ENCODE peak calls at places on chromosomes 1 and 21, in ten cellular contexts. P is thyroid gland; Z is tibial artery; W is astrocyte; E is left ventricle myocardium inferior; L is pancreas; J is body of pancreas; S is right lobe of liver; Q is CD8-positive, alpha-beta T cell; B is IMR-90. F is an unnamed sample. For H3K4me1, the result is how much of the 10 kb centered on the place peaks cover.

GRCh38 chr1:113567427-113567826 is 177.1 kb downstream of the MAGI3 start:
- DNase-seq in P (no peak), Z (no peak), W (no peak), E (no peak), L (no peak), J (no peak), S (no peak), Q (no peak), B (no peak), F (no peak)

GRCh38 chr1:116340506-116341240 is 32.4 kb upstream of the ATP1A1 start:
- DNase-seq in P (no peak), Z (no peak), W (no peak), E (no peak), L (no peak), J (no peak), S (no peak), Q (no peak), B (no peak), F (peak)

GRCh38 chr1:55021965-55022546 is 17.3 kb upstream of the PCSK9 start:
- DNase-seq in P (peak), Z (peak), W (peak), E (peak), L (peak), J (peak), S (peak), Q (peak), B (peak), F (peak)

GRCh38 chr1:7922301-7922700 is 18.3 kb downstream of the TNFRSF9 start:
- DNase-seq in P (no peak), Z (no peak), W (peak), E (no peak), L (no peak), J (no peak), S (no peak), Q (no peak), B (peak), F (no peak)

GRCh38 chr1:91569411-91570104 is 68.9 kb downstream of the CDC7 start:
- DNase-seq in P (peak), Z (peak), W (peak), E (peak), L (peak), J (peak), S (no peak), Q (no peak), B (peak), F (peak)

GRCh38 chr1:15261155-15262002 is 14.4 kb downstream of the FHAD1 start:
- DNase-seq in P (peak), Z (peak), W (no peak), E (peak), L (peak), J (peak), S (peak), Q (no peak), B (no peak), F (no peak)

GRCh38 chr1:55259906-55260608 is 44.9 kb upstream of the USP24 start:
- DNase-seq in P (no peak), Z (no peak), W (no peak), E (no peak), L (no peak), J (no peak), S (no peak), Q (no peak), B (no peak), F (no peak)

GRCh38 chr1:53577141-53578100 is 118.2 kb downstream of the DMRTB1 start:
- DNase-seq in P (no peak), Z (peak), W (no peak), E (no peak), L (no peak), J (no peak), S (no peak), Q (no peak), B (no peak), F (no peak)

GRCh38 chr1:227924838-227925574 is 22.7 kb downstream of the WNT9A start:
- DNase-seq in P (peak), Z (no peak), W (no peak), E (no peak), L (no peak), J (no peak), S (no peak), Q (no peak), B (no peak), F (no peak)

GRCh38 chr1:226708342-226708780 is 30.7 kb downstream of the ITPKB start:
- DNase-seq in P (no peak), Z (no peak), W (peak), E (no peak), L (no peak), J (no peak), S (no peak), Q (no peak), B (peak), F (peak)
- H3K27ac ChIP-seq in P (no peak), Z (peak), W (no peak), E (peak), L (no peak), J (no peak), S (no peak), Q (peak), B (peak), F (peak)

GRCh38 chr21:29377266-29377665 is 78.5 kb downstream of the BACH1 start:
- DNase-seq in P (no peak), Z (no peak), W (no peak), E (no peak), L (no peak), J (no peak), S (no peak), Q (no peak), B (no peak), F (no peak)

GRCh38 chr21:29374481-29374880 is 75.8 kb downstream of the BACH1 start:
- DNase-seq in P (no peak), Z (no peak), W (no peak), E (no peak), L (no peak), J (no peak), S (no peak), Q (no peak), B (no peak), F (no peak)

GRCh38 chr21:29379517-29380054 is 80.9 kb downstream of the BACH1 start:
- DNase-seq in P (no peak), Z (no peak), W (no peak), E (no peak), L (no peak), J (no peak), S (no peak), Q (no peak), B (no peak), F (no peak)

GRCh38 chr21:29378814-29379213 is 80.1 kb downstream of the BACH1 start:
- DNase-seq in P (no peak), Z (no peak), W (peak), E (no peak), L (no peak), J (peak), S (no peak), Q (no peak), B (peak), F (peak)

DNA sequence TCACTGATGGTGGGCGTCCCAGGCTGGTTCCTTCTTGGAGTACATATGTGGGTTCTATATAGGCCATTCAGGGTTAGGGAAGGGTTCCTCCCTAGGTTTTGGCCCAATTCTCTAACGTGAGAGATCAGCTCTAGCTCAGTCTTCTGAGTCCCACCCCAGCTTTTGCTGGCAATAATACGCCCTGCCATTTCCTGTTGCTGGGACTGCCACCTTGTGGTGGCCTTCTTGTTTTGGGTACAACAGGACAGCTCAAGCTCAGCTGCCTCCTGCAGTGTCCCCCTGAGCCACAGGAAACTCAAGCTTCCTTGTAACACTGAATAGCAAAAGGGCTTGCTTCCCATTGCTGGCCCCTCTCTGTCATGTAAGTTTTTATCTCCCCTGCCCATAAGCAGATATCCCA is 77.8 kb downstream of the BACH1 start:
- DNase-seq in P (peak), Z (no peak), W (no peak), E (no peak), L (no peak), J (peak), S (peak), Q (peak), B (no peak), F (no peak)
- TF ChIP-seq CTCF in P (no peak), Z (peak), W (peak), E (peak), L (no peak), J (peak), S (peak), Q (peak), B (peak), F (peak)

DNA sequence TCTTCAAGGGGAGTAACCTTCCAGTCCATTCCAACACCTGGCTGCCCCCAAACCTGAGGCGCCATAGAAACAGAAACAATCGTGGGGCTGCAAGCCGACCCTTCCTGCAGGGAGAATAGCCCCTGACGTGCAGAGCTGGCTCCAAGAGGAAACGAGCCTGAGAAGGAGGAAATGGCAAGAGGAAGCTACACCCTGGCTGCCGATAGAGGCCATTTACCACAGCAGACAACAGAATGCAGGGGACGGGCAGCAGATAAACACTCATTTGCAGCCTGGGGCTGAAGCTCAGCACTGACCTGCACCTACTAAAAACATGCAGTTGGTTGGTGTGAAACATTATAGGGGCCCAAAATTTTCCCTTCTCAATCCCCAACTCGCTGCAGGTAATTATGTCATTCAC is 8.7 kb upstream of the TDRD10 start:
- DNase-seq in P (peak), Z (no peak), W (no peak), E (peak), L (no peak), J (peak), S (peak), Q (peak), B (no peak), F (no peak)
- H3K4me1 ChIP-seq in P (under half), Z (under half), W (under half), E (half or more), L (under half), J (under half), S (under half), Q (under half), B (under half), F (under half)

GRCh38 chr1:2271134-2271785 is 43.1 kb downstream of the SKI start:
- DNase-seq in P (no peak), Z (no peak), W (no peak), E (no peak), L (no peak), J (no peak), S (peak), Q (no peak), B (no peak), F (no peak)

GRCh38 chr1:2268285-2269056 is 40.4 kb downstream of the SKI start:
- DNase-seq in P (no peak), Z (no peak), W (no peak), E (no peak), L (no peak), J (no peak), S (peak), Q (no peak), B (no peak), F (no peak)

GRCh38 chr1:2270260-2271100 is 42.4 kb downstream of the SKI start:
- DNase-seq in P (no peak), Z (no peak), W (no peak), E (no peak), L (no peak), J (no peak), S (peak), Q (no peak), B (no peak), F (no peak)

GRCh38 chr1:2269193-2269921 is 41.2 kb downstream of the SKI start:
- DNase-seq in P (no peak), Z (no peak), W (no peak), E (no peak), L (no peak), J (no peak), S (peak), Q (no peak), B (no peak), F (no peak)

GRCh38 chr1:2269922-2270259 is 41.8 kb downstream of the SKI start:
- DNase-seq in P (no peak), Z (no peak), W (no peak), E (no peak), L (no peak), J (no peak), S (peak), Q (no peak), B (no peak), F (no peak)
- H3K27ac ChIP-seq in P (no peak), Z (peak), W (no peak), E (peak), L (no peak), J (no peak), S (peak), Q (no peak), B (no peak), F (no peak)

DNA sequence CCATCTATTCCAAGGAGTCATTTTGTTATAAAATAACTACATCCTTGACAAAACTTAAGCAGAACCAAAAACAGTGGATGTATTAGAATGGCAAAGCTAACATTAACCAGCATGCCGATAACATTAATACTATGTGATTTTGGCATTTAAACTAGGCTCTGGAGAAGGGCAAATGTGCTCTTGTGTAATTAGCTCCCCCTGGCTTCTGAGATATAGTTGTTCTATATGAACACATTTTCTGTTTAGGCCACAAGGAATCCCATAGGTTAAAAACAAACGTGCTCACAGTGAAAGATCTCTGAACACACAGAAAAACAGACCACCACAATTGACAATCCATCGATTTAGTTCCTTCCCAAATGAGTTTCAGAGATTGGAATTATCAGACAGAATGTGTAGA is 57.4 kb upstream of the TARS2 start:
- DNase-seq in P (no peak), Z (no peak), W (no peak), E (no peak), L (no peak), J (no peak), S (no peak), Q (no peak), B (peak), F (peak)
- TF ChIP-seq CTCF in P (no peak), Z (no peak), W (no peak), E (peak), L (no peak), J (peak), S (peak), Q (no peak), B (no peak), F (peak)

DNA sequence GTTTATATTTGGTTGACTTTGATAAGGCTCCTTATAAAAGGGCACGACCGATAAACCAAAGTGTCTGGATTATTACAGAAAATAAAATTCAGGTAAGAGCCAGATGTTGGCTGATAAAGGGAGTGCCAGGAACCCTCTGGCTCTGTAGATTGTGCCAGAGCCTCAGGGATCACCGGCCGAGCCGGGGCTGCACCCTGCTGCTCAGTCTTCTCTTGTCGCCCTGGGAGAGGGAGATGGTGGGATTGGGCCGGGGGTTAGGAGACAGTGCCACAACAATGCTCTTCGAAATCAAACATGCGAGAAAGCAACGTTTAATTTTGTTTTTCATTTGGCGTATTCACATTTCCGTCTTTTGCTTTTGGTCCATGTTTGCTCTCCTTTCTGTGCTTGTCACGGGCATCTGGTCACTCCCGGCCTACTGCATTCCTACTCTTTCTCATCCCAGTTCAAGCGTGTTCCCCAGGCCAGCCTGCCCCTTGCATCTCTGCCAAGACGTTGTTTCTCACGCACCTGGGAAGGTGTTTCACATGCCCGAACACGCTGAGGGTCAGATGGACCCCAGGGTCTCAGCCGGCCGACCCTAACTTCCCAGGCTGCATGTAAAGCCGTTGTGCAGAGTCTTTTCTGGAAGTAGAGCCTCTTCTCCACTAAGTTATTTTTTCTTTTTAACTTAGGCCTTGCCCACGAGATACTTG is 18.8 kb upstream of the C2CD2 start:
- DNase-seq in P (no peak), Z (no peak), W (no peak), E (no peak), L (no peak), J (no peak), S (no peak), Q (no peak), B (no peak), F (no peak)
- H3K4me1 ChIP-seq in P (under half), Z (under half), W (under half), E (under half), L (under half), J (under half), S (under half), Q (under half), B (under half), F (under half)

F was measured in foreskin keratinocyte.